ENCODE peak calls at places on chromosomes 11 and 22, in nine cellular contexts. D is A549, V is colonic mucosa, Y is heart left ventricle, T is fibroblast of mammary gland, F is left lung, N is fibroblast of the aortic adventitia, Q is body of pancreas, C is Panc1. G is an unnamed sample.

GRCh38 chr11:86954288-86955110 is 696 bp downstream of the FZD4 start:
- DNase-seq in D (peak), V (peak), Y (peak), T (no peak), F (peak), N (peak), Q (peak), C (no peak), G (no peak)

GRCh38 chr11:75035911-75036536 is 47.3 kb downstream of the NEU3 start:
- DNase-seq in D (no peak), V (no peak), Y (no peak), T (no peak), F (no peak), N (no peak), Q (no peak), C (no peak), G (no peak)

GRCh38 chr22:17862646-17863181 is 88.4 kb upstream of the BID start:
- DNase-seq in D (no peak), V (no peak), Y (no peak), T (no peak), F (peak), N (no peak), Q (no peak), C (no peak), G (no peak)

GRCh38 chr22:49290286-49290685 is 537.4 kb downstream of the BRD1 start:
- DNase-seq in D (no peak), V (no peak), Y (no peak), T (no peak), F (no peak), N (no peak), Q (no peak), C (no peak), G (no peak)

GRCh38 chr11:1457856-1458255 is 28.7 kb downstream of the MOB2 start:
- DNase-seq in D (no peak), V (no peak), Y (no peak), T (no peak), F (no peak), N (no peak), Q (no peak), C (no peak), G (no peak)

GRCh38 chr11:125939081-125939521 is 6.7 kb upstream of the VSIG10L2 start:
- DNase-seq in D (no peak), V (no peak), Y (no peak), T (no peak), F (no peak), N (peak), Q (no peak), C (no peak), G (no peak)

GRCh38 chr11:73710964-73711363 is 49.9 kb downstream of the RAB6A start:
- DNase-seq in D (no peak), V (no peak), Y (no peak), T (no peak), F (no peak), N (no peak), Q (no peak), C (no peak), G (no peak)

GRCh38 chr11:74007691-74008372 is 1.1 kb downstream of the UCP3 start:
- DNase-seq in D (no peak), V (no peak), Y (no peak), T (no peak), F (no peak), N (no peak), Q (no peak), C (no peak), G (no peak)

GRCh38 chr11:124915541-124916369 is 3.3 kb upstream of the HEPN1 start:
- DNase-seq in D (no peak), V (no peak), Y (no peak), T (peak), F (no peak), N (peak), Q (no peak), C (no peak), G (no peak)

GRCh38 chr11:76339217-76339616 is 41.7 kb downstream of the THAP12 start:
- DNase-seq in D (no peak), V (peak), Y (peak), T (peak), F (no peak), N (peak), Q (peak), C (no peak), G (no peak)

GRCh38 chr22:17581056-17581455 is 17.8 kb downstream of the SLC25A18 start:
- DNase-seq in D (no peak), V (no peak), Y (no peak), T (no peak), F (no peak), N (no peak), Q (no peak), C (no peak), G (no peak)

GRCh38 chr11:71316701-71317100 is 64.3 kb upstream of the SHANK2 start:
- DNase-seq in D (no peak), V (no peak), Y (no peak), T (no peak), F (no peak), N (no peak), Q (no peak), C (no peak), G (no peak)

GRCh38 chr22:19739911-19740449 is 16.6 kb downstream of the GP1BB start:
- DNase-seq in D (no peak), V (no peak), Y (no peak), T (no peak), F (no peak), N (no peak), Q (no peak), C (no peak), G (no peak)

GRCh38 chr22:19735665-19736510 is 12.5 kb downstream of the GP1BB start:
- DNase-seq in D (no peak), V (no peak), Y (no peak), T (no peak), F (no peak), N (no peak), Q (no peak), C (no peak), G (no peak)

GRCh38 chr22:19739448-19739895 is 16.1 kb downstream of the GP1BB start:
- DNase-seq in D (no peak), V (no peak), Y (no peak), T (no peak), F (no peak), N (no peak), Q (no peak), C (no peak), G (no peak)

GRCh38 chr22:19738664-19739447 is 15.5 kb downstream of the GP1BB start:
- DNase-seq in D (no peak), V (no peak), Y (no peak), T (no peak), F (no peak), N (no peak), Q (no peak), C (no peak), G (no peak)

GRCh38 chr22:19737846-19738663 is 14.7 kb downstream of the GP1BB start:
- DNase-seq in D (no peak), V (no peak), Y (no peak), T (no peak), F (no peak), N (no peak), Q (no peak), C (no peak), G (no peak)
- H3K4me3 ChIP-seq in D (no peak), V (no peak), Y (no peak), T (no peak), F (no peak), N (no peak), Q (no peak), C (no peak), G (no peak)

DNA sequence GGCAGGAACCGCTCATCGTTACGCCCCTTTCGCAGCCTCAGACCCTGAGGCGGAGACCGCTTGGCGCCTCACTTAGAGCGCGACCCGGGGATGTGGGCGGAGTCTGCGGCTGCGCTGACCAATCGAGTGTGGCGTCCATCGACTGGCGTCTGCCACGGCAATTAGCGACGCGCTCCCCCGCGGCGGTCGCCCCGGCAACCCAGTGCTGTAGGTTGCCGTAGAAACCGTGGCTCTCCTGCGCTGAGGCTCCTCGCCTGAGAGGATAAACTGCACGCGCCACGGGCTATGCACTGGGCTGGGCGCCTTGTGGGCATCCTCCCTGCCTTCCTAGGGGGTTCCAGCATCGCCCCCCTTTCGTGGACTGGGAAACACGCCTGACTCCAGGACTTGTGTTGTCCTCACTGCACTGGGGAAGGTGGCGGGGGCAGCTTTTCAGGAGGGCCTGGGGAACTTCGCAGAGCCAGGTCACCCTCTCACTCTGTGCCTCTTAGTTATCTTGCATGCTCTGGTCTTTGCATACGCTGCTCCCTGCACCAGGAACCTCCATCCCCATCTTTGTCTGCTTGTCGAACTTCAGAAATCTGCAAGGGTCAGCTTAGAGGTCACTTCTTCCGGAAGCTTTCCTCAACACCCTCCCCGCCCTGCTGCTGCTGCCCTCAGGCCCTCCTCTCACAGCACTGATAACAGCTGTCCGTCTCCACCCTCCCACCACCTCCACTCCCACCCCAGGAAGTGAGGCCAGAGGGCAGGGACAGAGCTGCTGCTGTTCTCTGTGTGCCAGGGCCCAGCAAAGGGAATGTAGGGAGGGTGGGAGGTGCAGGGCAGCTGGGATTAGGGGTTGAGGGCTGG is 539 bp upstream of the P2RX6 start:
- DNase-seq in D (peak), V (peak), Y (peak), T (peak), F (peak), N (peak), Q (peak), C (no peak), G (peak)
- H3K4me3 ChIP-seq in D (peak), V (peak), Y (peak), T (peak), F (peak), N (peak), Q (no peak), C (peak), G (peak)

GRCh38 chr11:119448380-119448779 is 25.4 kb upstream of the THY1 start:
- DNase-seq in D (no peak), V (no peak), Y (no peak), T (no peak), F (no peak), N (no peak), Q (no peak), C (no peak), G (no peak)
- H3K4me3 ChIP-seq in D (no peak), V (no peak), Y (no peak), T (no peak), F (no peak), N (no peak), Q (no peak), C (no peak), G (no peak)

GRCh38 chr22:19903031-19903430 is 38.5 kb upstream of the COMT start:
- DNase-seq in D (no peak), V (no peak), Y (no peak), T (no peak), F (no peak), N (no peak), Q (no peak), C (no peak), G (no peak)
- H3K4me3 ChIP-seq in D (no peak), V (no peak), Y (no peak), T (no peak), F (no peak), N (no peak), Q (no peak), C (no peak), G (no peak)

GRCh38 chr22:36505998-36506635 is 723 bp downstream of the FOXRED2 start:
- DNase-seq in D (no peak), V (no peak), Y (no peak), T (no peak), F (peak), N (no peak), Q (no peak), C (no peak), G (no peak)
- H3K4me3 ChIP-seq in D (peak), V (no peak), Y (peak), T (peak), F (peak), N (peak), Q (no peak), C (peak), G (no peak)

GRCh38 chr22:35837328-35837727 is 119.7 kb downstream of the APOL5 start:
- DNase-seq in D (no peak), V (no peak), Y (no peak), T (no peak), F (no peak), N (peak), Q (no peak), C (no peak), G (no peak)
- H3K4me3 ChIP-seq in D (peak), V (no peak), Y (no peak), T (peak), F (no peak), N (peak), Q (no peak), C (peak), G (no peak)

GRCh38 chr11:115206365-115207022 is 297.7 kb downstream of the CADM1 start:
- DNase-seq in D (no peak), V (no peak), Y (no peak), T (no peak), F (no peak), N (no peak), Q (no peak), C (no peak), G (no peak)
- H3K4me3 ChIP-seq in D (no peak), V (no peak), Y (no peak), T (no peak), F (no peak), N (no peak), Q (no peak), C (no peak), G (no peak)

DNA sequence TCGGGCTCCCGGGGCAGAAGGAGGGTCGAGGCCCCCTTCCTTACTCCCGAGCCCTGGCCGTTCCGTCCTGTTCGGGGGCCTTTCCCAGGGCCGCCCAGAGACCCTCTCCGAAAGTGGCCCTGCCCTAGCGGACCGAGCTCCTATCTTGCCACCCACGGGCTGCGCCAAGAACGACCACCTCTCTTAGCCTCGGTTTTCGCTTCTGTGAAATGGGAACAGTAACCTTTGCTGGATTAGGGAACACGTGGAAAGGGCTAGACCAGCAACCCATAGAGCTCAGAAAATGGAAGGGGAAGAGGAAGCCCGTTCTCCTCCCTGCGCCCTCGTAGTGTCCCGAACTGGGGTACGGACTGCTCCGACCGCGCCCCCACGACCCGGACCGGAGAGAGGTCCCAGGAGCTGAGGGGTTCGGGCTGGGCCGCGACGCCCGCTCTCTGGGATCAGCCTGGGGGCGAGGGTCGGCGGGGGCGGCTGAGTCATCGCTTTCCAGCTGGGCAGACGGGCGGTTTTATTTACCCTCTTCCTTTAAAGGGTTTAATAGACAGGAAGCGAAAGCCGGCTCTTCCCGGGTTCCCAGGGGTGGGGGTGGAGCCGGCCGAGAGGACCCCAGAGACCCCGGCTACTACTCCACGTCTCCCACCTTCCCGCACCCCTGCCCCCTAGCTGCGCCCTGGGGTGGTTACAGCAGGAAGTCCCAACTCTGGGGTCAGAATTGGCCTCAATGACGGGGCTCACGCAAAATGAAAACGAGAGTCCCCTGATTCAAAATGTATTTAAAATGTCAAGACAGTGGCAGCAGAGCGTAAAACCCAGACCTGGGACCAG is 872 bp upstream of the PHLDA2 start:
- DNase-seq in D (peak), V (peak), Y (peak), T (peak), F (peak), N (peak), Q (peak), C (no peak), G (no peak)
- H3K4me3 ChIP-seq in D (peak), V (peak), Y (peak), T (peak), F (peak), N (peak), Q (no peak), C (peak), G (peak)

GRCh38 chr11:133718831-133719230 is 126.5 kb downstream of the SPATA19 start:
- DNase-seq in D (no peak), V (no peak), Y (no peak), T (no peak), F (no peak), N (no peak), Q (no peak), C (no peak), G (no peak)
- H3K4me3 ChIP-seq in D (no peak), V (no peak), Y (no peak), T (no peak), F (no peak), N (no peak), Q (no peak), C (no peak), G (no peak)

GRCh38 chr11:122628691-122629555 is 26.6 kb upstream of the UBASH3B start:
- DNase-seq in D (peak), V (peak), Y (peak), T (peak), F (peak), N (peak), Q (peak), C (peak), G (no peak)
- H3K4me3 ChIP-seq in D (no peak), V (no peak), Y (no peak), T (no peak), F (no peak), N (no peak), Q (no peak), C (no peak), G (no peak)

G was measured in esophagus squamous epithelium.